ENCODE peak calls at places on chromosome 2, in six cellular contexts. E is breast epithelium, X is HL-60, L is prostate gland, B is transverse colon, A is upper lobe of left lung. H is an unnamed sample.

GRCh38 chr2:227374158-227374557 is 4.9 kb downstream of the TM4SF20 start:
- DNase-seq in B (no peak), X (no peak), A (no peak), E (no peak), L (no peak), H (peak)

GRCh38 chr2:186058604-186059003 is 320.0 kb downstream of the FSIP2 start:
- DNase-seq in B (no peak), X (no peak), E (no peak), L (no peak), A (no peak), H (no peak)

GRCh38 chr2:123453772-123454171 is 571.3 kb upstream of the CNTNAP5 start:
- DNase-seq in B (no peak), X (no peak), A (no peak), E (no peak), L (no peak), H (no peak)

GRCh38 chr2:96899084-96899735 is 29.3 kb upstream of the SEMA4C start:
- DNase-seq in L (no peak), E (no peak), A (no peak), X (no peak), B (no peak), H (no peak)

GRCh38 chr2:240143801-240144648 is 3.6 kb upstream of the OTOS start:
- DNase-seq in B (peak), A (peak), L (peak), X (no peak), E (peak), H (no peak)

GRCh38 chr2:233542507-233542906 is 24.1 kb downstream of the USP40 start:
- DNase-seq in X (no peak), A (no peak), B (no peak), E (no peak), L (no peak), H (no peak)

GRCh38 chr2:215015421-215015820 is 123.0 kb downstream of the ABCA12 start:
- DNase-seq in X (no peak), B (no peak), L (no peak), E (no peak), A (no peak), H (no peak)

GRCh38 chr2:105521176-105521575 is 122.3 kb upstream of the FHL2 start:
- DNase-seq in A (no peak), B (no peak), X (no peak), L (no peak), E (no peak), H (no peak)

GRCh38 chr2:54060000-54060399 is 55.4 kb upstream of the ACYP2 start:
- DNase-seq in B (no peak), X (no peak), A (no peak), L (no peak), E (no peak), H (no peak)

GRCh38 chr2:67237288-67237687 is 159.8 kb upstream of the ETAA1 start:
- DNase-seq in E (no peak), L (no peak), A (no peak), X (no peak), B (no peak), H (no peak)

GRCh38 chr2:121501554-121501953 is 29.1 kb upstream of the RNU4ATAC start:
- DNase-seq in L (no peak), B (no peak), X (no peak), A (no peak), E (no peak), H (no peak)

GRCh38 chr2:16508061-16508851 is 157.4 kb downstream of the CYRIA start:
- DNase-seq in E (no peak), B (peak), X (no peak), A (peak), L (peak), H (no peak)

GRCh38 chr2:189997016-189997415 is 65.5 kb downstream of the MSTN start:
- DNase-seq in B (no peak), E (no peak), L (no peak), A (no peak), X (no peak), H (no peak)

GRCh38 chr2:165791811-165792454 is 2.1 kb downstream of the GALNT3 start:
- DNase-seq in A (no peak), B (no peak), E (no peak), L (no peak), X (no peak), H (no peak)

GRCh38 chr2:211241891-211242290 is 685.5 kb downstream of the CPS1 start:
- DNase-seq in L (no peak), E (no peak), X (no peak), A (no peak), B (no peak), H (no peak)

GRCh38 chr2:194343167-194343566 is 1313.9 kb upstream of the SLC39A10 start:
- DNase-seq in E (no peak), L (no peak), X (no peak), A (no peak), B (no peak), H (no peak)

GRCh38 chr2:30772021-30772705 is 35.1 kb downstream of the CAPN13 start:
- DNase-seq in X (no peak), L (no peak), B (no peak), E (no peak), A (no peak), H (no peak)

GRCh38 chr2:99880148-99880983 is 262.0 kb downstream of the AFF3 start:
- DNase-seq in L (no peak), X (no peak), A (no peak), B (no peak), E (no peak), H (no peak)

GRCh38 chr2:241680827-241681599 is 5.6 kb downstream of the DTYMK start:
- DNase-seq in X (no peak), A (no peak), L (no peak), B (no peak), E (no peak), H (no peak)

GRCh38 chr2:231765496-231765929 is 15.6 kb downstream of the PDE6D start:
- DNase-seq in A (no peak), E (no peak), X (no peak), L (no peak), B (no peak), H (no peak)

GRCh38 chr2:94870392-94871225 is 621 bp upstream of the TEKT4 start:
- DNase-seq in E (no peak), L (no peak), X (no peak), A (peak), B (no peak), H (no peak)

GRCh38 chr2:155867564-155867963 is 465.0 kb downstream of the NR4A2 start:
- DNase-seq in A (no peak), E (no peak), L (no peak), B (no peak), X (no peak), H (no peak)

GRCh38 chr2:200681731-200682130 is 95.9 kb downstream of the AOX1 start:
- DNase-seq in B (no peak), L (no peak), X (no peak), E (no peak), A (no peak), H (no peak)

GRCh38 chr2:225932741-225933413 is 533.4 kb downstream of the NYAP2 start:
- DNase-seq in L (no peak), X (no peak), B (no peak), A (no peak), E (no peak), H (no peak)

GRCh38 chr2:64727843-64728463 is 74.2 kb upstream of the SERTAD2 start:
- DNase-seq in B (no peak), L (no peak), X (no peak), E (no peak), A (peak), H (no peak)

GRCh38 chr2:197152451-197153228 is 157.9 kb downstream of the ANKRD44 start:
- DNase-seq in A (no peak), E (no peak), L (no peak), X (peak), B (no peak), H (no peak)

GRCh38 chr2:202718614-202719013 is 83.8 kb downstream of the FAM117B start:
- DNase-seq in B (no peak), L (no peak), A (no peak), X (no peak), E (no peak), H (peak)

GRCh38 chr2:7044253-7045250 is 127.3 kb downstream of the RNF144A start:
- DNase-seq in E (peak), X (peak), L (peak), A (no peak), B (peak), H (peak)

GRCh38 chr2:230085201-230085600 is 16.5 kb upstream of the SLC16A14 start:
- DNase-seq in A (no peak), E (no peak), B (no peak), X (peak), L (no peak), H (no peak)

GRCh38 chr2:177296047-177296446 is 31.5 kb upstream of the NFE2L2 start:
- DNase-seq in E (no peak), B (no peak), A (no peak), X (no peak), L (no peak), H (no peak)

GRCh38 chr2:237901932-237902846 is 42.8 kb downstream of the RAMP1 start:
- DNase-seq in E (peak), X (no peak), B (no peak), A (no peak), L (no peak), H (no peak)

GRCh38 chr2:154161286-154161685 is 289.6 kb downstream of the GALNT13 start:
- DNase-seq in E (no peak), B (no peak), X (no peak), A (no peak), L (no peak), H (no peak)

GRCh38 chr2:148725569-148725968 is 81.0 kb downstream of the EPC2 start:
- DNase-seq in A (no peak), L (no peak), E (no peak), B (no peak), X (no peak), H (no peak)

GRCh38 chr2:130807659-130808385 is 28.9 kb upstream of the ARHGEF4 start:
- DNase-seq in A (no peak), E (no peak), B (peak), L (peak), X (no peak), H (no peak)

GRCh38 chr2:71988170-71988569 is 159.5 kb downstream of the CYP26B1 start:
- DNase-seq in E (no peak), A (no peak), B (no peak), X (no peak), L (no peak), H (no peak)

GRCh38 chr2:205995260-205995659 is 90.7 kb downstream of the INO80D start:
- DNase-seq in E (no peak), L (no peak), X (no peak), A (no peak), B (no peak), H (no peak)

GRCh38 chr2:69465513-69466456 is 28.6 kb upstream of the NFU1 start:
- DNase-seq in E (no peak), L (no peak), X (no peak), A (peak), B (no peak), H (no peak)

GRCh38 chr2:223688094-223688835 is 86.1 kb upstream of the SCG2 start:
- DNase-seq in L (no peak), A (no peak), B (no peak), X (no peak), E (no peak), H (no peak)

GRCh38 chr2:109125595-109126500 is 3.2 kb upstream of the SH3RF3 start:
- DNase-seq in X (no peak), A (no peak), E (no peak), B (no peak), L (no peak), H (no peak)

GRCh38 chr2:176140520-176141317 is 10.6 kb upstream of the HOXD4 start:
- DNase-seq in B (peak), A (peak), E (no peak), L (peak), X (peak), H (no peak)
- TF ChIP-seq POLR2AphosphoS5 in B (peak), A (no peak), E (peak), L (peak), X (no peak), H (no peak)

DNA sequence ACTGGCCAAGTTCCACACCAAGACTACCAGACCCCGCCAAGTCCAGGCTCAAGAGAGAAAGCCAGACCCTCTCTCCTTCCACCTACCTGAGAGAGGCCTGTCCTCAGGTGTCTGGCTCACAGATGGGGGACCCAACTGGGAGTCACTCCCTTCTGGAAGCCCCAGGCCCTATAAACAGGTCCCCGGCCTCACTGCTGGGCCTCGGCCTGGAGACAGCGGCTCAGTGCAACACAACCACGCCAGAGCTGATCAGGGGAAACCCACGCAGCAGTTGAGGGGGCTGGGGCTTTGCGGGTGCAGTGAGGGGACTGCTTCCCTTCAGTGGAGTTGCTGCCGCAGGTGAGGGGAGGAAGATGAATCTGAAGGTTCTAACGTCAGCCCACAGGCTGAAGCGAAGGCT is 22.8 kb upstream of the C1QL2 start:
- DNase-seq in L (no peak), X (no peak), E (no peak), A (no peak), B (no peak), H (no peak)
- H3K27ac ChIP-seq in L (no peak), X (no peak), E (peak), A (no peak), B (no peak), H (no peak)

DNA sequence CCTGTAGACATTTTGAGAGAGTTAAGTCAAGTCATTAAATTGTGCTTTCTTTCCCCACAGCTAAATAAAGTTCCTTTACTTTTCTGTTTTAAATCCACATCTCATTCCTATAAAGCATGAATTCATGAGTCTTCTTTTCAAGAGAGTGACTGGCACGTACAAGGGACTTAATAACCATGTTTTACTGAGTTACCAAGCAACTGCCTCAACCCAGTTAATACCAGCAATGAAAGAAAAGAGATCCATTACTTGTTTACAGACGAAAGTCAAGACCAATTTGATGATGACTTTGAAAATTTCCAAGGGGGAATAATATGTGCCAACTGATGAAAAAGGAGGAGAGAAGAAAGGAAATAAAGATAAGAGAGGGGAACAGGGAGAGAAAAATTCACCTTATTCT is 1082.5 kb upstream of the GYPC start:
- DNase-seq in X (no peak), B (no peak), L (no peak), A (no peak), E (no peak), H (no peak)
- H3K4me3 ChIP-seq in X (no peak), B (no peak), L (no peak), A (no peak), E (no peak), H (no peak)

DNA sequence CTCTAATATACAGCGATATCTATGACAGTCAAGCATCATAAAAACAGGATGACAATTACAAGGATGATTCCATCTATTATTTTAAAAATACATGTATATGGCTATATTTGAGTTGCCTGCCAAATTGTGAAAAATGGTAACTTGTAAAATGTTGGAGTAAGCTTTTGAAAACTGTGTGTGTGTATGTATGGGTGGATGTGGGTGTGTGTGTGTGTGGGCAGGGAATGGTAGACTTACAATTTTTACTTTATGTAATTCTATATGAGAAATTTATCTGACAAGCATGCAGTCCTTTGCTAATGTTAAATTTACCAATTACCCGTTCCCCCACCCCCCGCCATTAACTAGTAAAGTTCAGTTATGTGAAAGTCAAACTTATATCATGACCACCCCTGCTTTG is 14.0 kb downstream of the EPHA4 start:
- DNase-seq in E (no peak), L (no peak), B (no peak), A (no peak), X (no peak), H (no peak)
- TF ChIP-seq POLR2AphosphoS5 in E (no peak), L (no peak), B (no peak), A (no peak), X (no peak), H (no peak)

GRCh38 chr2:74499269-74499939 is at the start of gene LBX2:
- DNase-seq in X (no peak), E (no peak), A (peak), B (no peak), L (no peak), H (no peak)

GRCh38 chr2:74500578-74500946 is 1.2 kb upstream of the LBX2 start:
- DNase-seq in A (no peak), L (no peak), B (no peak), X (no peak), E (no peak), H (no peak)

GRCh38 chr2:74501335-74502071 is 2.1 kb upstream of the LBX2 start:
- DNase-seq in A (peak), L (no peak), X (no peak), B (no peak), E (no peak), H (no peak)

GRCh38 chr2:74498500-74499268 is 719 bp downstream of the LBX2 start:
- DNase-seq in A (peak), E (no peak), L (no peak), B (peak), X (no peak), H (no peak)

GRCh38 chr2:74499940-74500577 is 656 bp upstream of the LBX2 start:
- DNase-seq in B (no peak), E (no peak), X (no peak), L (no peak), A (no peak), H (no peak)
- H3K27ac ChIP-seq in B (no peak), E (no peak), X (no peak), L (no peak), A (no peak), H (no peak)

GRCh38 chr2:234679151-234679765 is 182.4 kb upstream of the ARL4C start:
- DNase-seq in L (no peak), B (no peak), E (no peak), X (no peak), A (no peak), H (no peak)
- H3K4me3 ChIP-seq in L (no peak), B (no peak), E (no peak), X (no peak), A (no peak), H (no peak)

GRCh38 chr2:146874260-146874658 is 970.6 kb upstream of the ACVR2A start:
- DNase-seq in A (no peak), E (no peak), L (no peak), X (no peak), B (no peak), H (no peak)
- TF ChIP-seq POLR2AphosphoS5 in A (no peak), E (peak), L (no peak), X (no peak), B (no peak), H (no peak)